ENCODE peak calls at places on chromosomes 6 and 20, in ten cellular contexts. K is stomach, Y is GM06990, T is pancreas, Q is mesenchymal stem cell, B is right cardiac atrium, S is neural progenitor cell, N is neuronal stem cell, F is astrocyte of the spinal cord, M is esophagus squamous epithelium. X is an unnamed sample.

GRCh38 chr6:35449287-35449881 is 2.8 kb upstream of the FANCE start:
- DNase-seq in K (peak), Y (peak), T (peak), Q (peak), B (peak), S (peak), N (peak), F (peak), M (no peak), X (no peak)

GRCh38 chr6:137830562-137830961 is 36.5 kb upstream of the TNFAIP3 start:
- DNase-seq in K (no peak), Y (no peak), T (no peak), Q (no peak), B (no peak), S (no peak), N (no peak), F (peak), M (no peak), X (no peak)

GRCh38 chr6:118871331-118871730 is 22.6 kb upstream of the ASF1A start:
- DNase-seq in K (no peak), Y (no peak), T (no peak), Q (no peak), B (no peak), S (no peak), N (no peak), F (no peak), M (no peak), X (no peak)

GRCh38 chr20:10924628-10925266 is 250.9 kb upstream of the JAG1 start:
- DNase-seq in K (no peak), Y (no peak), T (no peak), Q (peak), B (no peak), S (no peak), N (no peak), F (peak), M (no peak), X (no peak)

GRCh38 chr6:169725270-169726048 is 1.2 kb upstream of the PHF10 start:
- DNase-seq in K (peak), Y (no peak), T (peak), Q (peak), B (peak), S (peak), N (peak), F (peak), M (no peak), X (peak)

GRCh38 chr6:12545141-12545540 is 171.4 kb upstream of the PHACTR1 start:
- DNase-seq in K (no peak), Y (no peak), T (no peak), Q (no peak), B (no peak), S (no peak), N (no peak), F (no peak), M (no peak), X (no peak)

GRCh38 chr6:68238097-68238597 is 396.9 kb upstream of the ADGRB3 start:
- DNase-seq in K (no peak), Y (peak), T (no peak), Q (peak), B (no peak), S (no peak), N (no peak), F (peak), M (no peak), X (no peak)

GRCh38 chr6:72864799-72865198 is 242.9 kb downstream of the KCNQ5 start:
- DNase-seq in K (no peak), Y (no peak), T (no peak), Q (no peak), B (no peak), S (no peak), N (no peak), F (no peak), M (no peak), X (no peak)

GRCh38 chr6:154509421-154510143 is 903 bp downstream of the CNKSR3 start:
- DNase-seq in K (peak), Y (peak), T (peak), Q (peak), B (peak), S (peak), N (peak), F (peak), M (no peak), X (peak)

GRCh38 chr6:30265166-30265565 is 52.0 kb upstream of the TRIM26 start:
- DNase-seq in K (no peak), Y (no peak), T (no peak), Q (no peak), B (no peak), S (no peak), N (no peak), F (no peak), M (no peak), X (no peak)

GRCh38 chr6:149820506-149820905 is 43.7 kb downstream of the LRP11 start:
- DNase-seq in K (no peak), Y (no peak), T (no peak), Q (no peak), B (no peak), S (no peak), N (no peak), F (no peak), M (no peak), X (no peak)

GRCh38 chr6:27260339-27260738 is 12.8 kb downstream of the PRSS16 start:
- DNase-seq in K (no peak), Y (no peak), T (no peak), Q (no peak), B (no peak), S (peak), N (no peak), F (no peak), M (no peak), X (no peak)

GRCh38 chr6:138402833-138403187 is 1.2 kb upstream of the HEBP2 start:
- DNase-seq in K (no peak), Y (no peak), T (no peak), Q (no peak), B (no peak), S (no peak), N (no peak), F (no peak), M (no peak), X (no peak)

GRCh38 chr20:38447251-38447661 is 12.1 kb upstream of the SNHG17 start:
- DNase-seq in K (no peak), Y (no peak), T (no peak), Q (no peak), B (no peak), S (peak), N (no peak), F (no peak), M (no peak), X (peak)

GRCh38 chr20:8898823-8899222 is 170.1 kb upstream of the PLCB4 start:
- DNase-seq in K (no peak), Y (no peak), T (no peak), Q (no peak), B (no peak), S (no peak), N (no peak), F (no peak), M (no peak), X (no peak)

GRCh38 chr6:165184192-165184979 is 125.0 kb downstream of the C6orf118 start:
- DNase-seq in K (no peak), Y (no peak), T (no peak), Q (no peak), B (peak), S (no peak), N (no peak), F (no peak), M (no peak), X (no peak)
- H3K4me3 ChIP-seq in K (no peak), Y (no peak), T (no peak), Q (no peak), B (no peak), S (no peak), N (no peak), F (no peak), M (no peak), X (no peak)

DNA sequence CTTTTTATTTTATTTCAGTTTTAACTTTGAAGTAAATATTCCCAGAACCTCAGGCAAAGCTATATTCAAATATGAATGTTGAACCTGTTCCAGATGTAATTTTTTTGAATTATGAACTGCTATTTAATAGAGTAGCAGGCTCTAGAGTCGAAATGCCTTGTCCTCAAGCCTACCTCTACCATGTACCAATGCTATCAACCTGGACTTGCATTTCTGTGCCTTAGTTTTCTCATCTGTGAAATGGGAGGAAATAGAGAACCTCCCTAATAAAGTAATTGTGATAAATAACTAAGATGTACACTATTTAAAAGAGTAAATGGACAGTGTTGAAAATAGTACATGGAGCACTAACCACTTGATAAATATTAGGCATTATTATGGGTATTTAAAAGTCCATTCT is 551.6 kb upstream of the JARID2 start:
- DNase-seq in K (no peak), Y (no peak), T (no peak), Q (no peak), B (no peak), S (no peak), N (no peak), F (no peak), M (no peak), X (no peak)
- H3K4me3 ChIP-seq in K (no peak), Y (no peak), T (no peak), Q (no peak), B (no peak), S (no peak), N (no peak), F (no peak), M (no peak), X (no peak)

GRCh38 chr20:34705008-34705382 is 851 bp downstream of the TP53INP2 start:
- DNase-seq in K (no peak), Y (no peak), T (peak), Q (no peak), B (no peak), S (peak), N (no peak), F (no peak), M (no peak), X (no peak)

GRCh38 chr20:34706912-34707784 is 3.0 kb downstream of the TP53INP2 start:
- DNase-seq in K (no peak), Y (no peak), T (no peak), Q (no peak), B (no peak), S (no peak), N (no peak), F (no peak), M (no peak), X (no peak)

GRCh38 chr20:34704177-34705007 is at the start of gene TP53INP2:
- DNase-seq in K (peak), Y (peak), T (peak), Q (peak), B (peak), S (peak), N (peak), F (peak), M (peak), X (peak)

GRCh38 chr20:34705383-34706021 is 1.4 kb downstream of the TP53INP2 start:
- DNase-seq in K (peak), Y (peak), T (peak), Q (peak), B (peak), S (no peak), N (no peak), F (no peak), M (no peak), X (no peak)

GRCh38 chr20:34706022-34706875 is 2.1 kb downstream of the TP53INP2 start:
- DNase-seq in K (no peak), Y (no peak), T (no peak), Q (no peak), B (no peak), S (no peak), N (no peak), F (no peak), M (no peak), X (no peak)
- H3K4me3 ChIP-seq in K (peak), Y (no peak), T (no peak), Q (no peak), B (peak), S (no peak), N (no peak), F (no peak), M (peak), X (peak)

GRCh38 chr6:141472550-141472949 is 660.2 kb upstream of the GJE1 start:
- DNase-seq in K (no peak), Y (no peak), T (no peak), Q (no peak), B (no peak), S (no peak), N (no peak), F (no peak), M (no peak), X (no peak)
- H3K4me3 ChIP-seq in K (no peak), Y (no peak), T (no peak), Q (no peak), B (no peak), S (no peak), N (no peak), F (no peak), M (no peak), X (no peak)

GRCh38 chr20:3932277-3933073 is 43.3 kb downstream of the PANK2 start:
- DNase-seq in K (no peak), Y (no peak), T (no peak), Q (peak), B (no peak), S (no peak), N (no peak), F (peak), M (no peak), X (no peak)
- H3K4me3 ChIP-seq in K (peak), Y (no peak), T (peak), Q (peak), B (peak), S (no peak), N (no peak), F (no peak), M (peak), X (peak)

GRCh38 chr20:62031462-62032092 is 34.1 kb downstream of the TAF4 start:
- DNase-seq in K (no peak), Y (no peak), T (no peak), Q (no peak), B (peak), S (no peak), N (no peak), F (no peak), M (no peak), X (peak)
- H3K4me3 ChIP-seq in K (no peak), Y (no peak), T (no peak), Q (no peak), B (no peak), S (no peak), N (no peak), F (no peak), M (no peak), X (no peak)

GRCh38 chr6:158816329-158816728 is 2.8 kb downstream of the EZR start:
- DNase-seq in K (no peak), Y (no peak), T (no peak), Q (no peak), B (no peak), S (peak), N (no peak), F (peak), M (no peak), X (no peak)

GRCh38 chr6:158818008-158818579 is 1.1 kb downstream of the EZR start:
- DNase-seq in K (peak), Y (peak), T (peak), Q (peak), B (peak), S (peak), N (peak), F (peak), M (peak), X (peak)

GRCh38 chr6:158815379-158815724 is 3.8 kb downstream of the EZR start:
- DNase-seq in K (peak), Y (no peak), T (no peak), Q (no peak), B (no peak), S (no peak), N (no peak), F (no peak), M (no peak), X (no peak)

GRCh38 chr6:158817298-158818007 is 1.7 kb downstream of the EZR start:
- DNase-seq in K (peak), Y (no peak), T (peak), Q (peak), B (peak), S (peak), N (no peak), F (peak), M (no peak), X (no peak)

DNA sequence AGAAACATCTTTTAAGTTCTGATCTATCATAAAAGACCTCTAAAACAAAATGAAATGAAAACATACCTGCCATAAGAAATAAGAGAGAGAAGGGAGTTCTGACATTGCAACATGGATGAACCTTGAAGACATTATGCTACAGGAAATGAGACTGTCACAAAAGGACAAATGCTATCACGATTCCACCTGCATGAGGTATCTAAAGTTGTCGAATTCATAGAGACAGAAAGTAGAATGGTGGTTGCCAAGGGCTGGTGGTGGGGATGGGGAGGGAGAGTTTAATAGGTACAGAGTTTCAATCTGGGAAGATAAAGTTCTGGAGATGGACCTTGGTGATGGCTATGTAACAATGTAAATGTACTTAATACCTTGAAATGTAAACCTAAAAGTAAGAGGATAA is 3.3 kb downstream of the EZR start:
- DNase-seq in K (no peak), Y (no peak), T (no peak), Q (no peak), B (no peak), S (no peak), N (no peak), F (no peak), M (no peak), X (no peak)
- H3K4me3 ChIP-seq in K (peak), Y (peak), T (peak), Q (no peak), B (peak), S (peak), N (no peak), F (peak), M (peak), X (peak)

GRCh38 chr6:152980656-152981055 is 2.2 kb downstream of the FBXO5 start:
- DNase-seq in K (no peak), Y (no peak), T (no peak), Q (no peak), B (no peak), S (no peak), N (no peak), F (no peak), M (no peak), X (no peak)

GRCh38 chr6:152975204-152975915 is 7.5 kb downstream of the FBXO5 start:
- DNase-seq in K (no peak), Y (no peak), T (no peak), Q (peak), B (no peak), S (no peak), N (no peak), F (no peak), M (no peak), X (no peak)

GRCh38 chr6:152979116-152979515 is 3.7 kb downstream of the FBXO5 start:
- DNase-seq in K (no peak), Y (no peak), T (no peak), Q (no peak), B (no peak), S (no peak), N (no peak), F (no peak), M (no peak), X (no peak)

GRCh38 chr6:152976749-152977148 is 6.1 kb downstream of the FBXO5 start:
- DNase-seq in K (no peak), Y (no peak), T (no peak), Q (peak), B (no peak), S (peak), N (no peak), F (no peak), M (no peak), X (no peak)

GRCh38 chr6:152978058-152978457 is 4.8 kb downstream of the FBXO5 start:
- DNase-seq in K (no peak), Y (no peak), T (no peak), Q (peak), B (no peak), S (no peak), N (no peak), F (no peak), M (no peak), X (no peak)
- H3K4me3 ChIP-seq in K (no peak), Y (no peak), T (no peak), Q (no peak), B (no peak), S (peak), N (no peak), F (no peak), M (no peak), X (no peak)

GRCh38 chr20:39874049-39874893 is 814.8 kb downstream of the MAFB start:
- DNase-seq in K (peak), Y (peak), T (peak), Q (peak), B (peak), S (peak), N (peak), F (peak), M (no peak), X (peak)
- H3K4me3 ChIP-seq in K (no peak), Y (no peak), T (no peak), Q (no peak), B (no peak), S (no peak), N (no peak), F (no peak), M (no peak), X (peak)